ENCODE peak calls at places on chromosomes 2 and 18, in eight cellular contexts. A is stimulated activated CD4-positive, alpha-beta T cell treated with anti-CD3 and anti-CD28 coated beads, Interleukin-1b, Interleukin-23, amount 100 ng/mL, for 1 hour; F is activated naive CD4-positive, alpha-beta T cell treated with anti-CD3 and anti-CD28 coated beads for 36 hours; P is sigmoid colon; V is iPS-NIHi11; L is left lung; E is Right ventricle myocardium superior; J is nucleus accumbens. X is an unnamed sample.

GRCh38 chr2:120818441-120818920 is 82.8 kb downstream of the GLI2 start:
- DNase-seq in P (peak), A (no peak), L (peak), V (no peak), E (peak), J (no peak), F (no peak), X (no peak)

GRCh38 chr18:63258749-63259580 is 60.6 kb downstream of the BCL2 start:
- DNase-seq in E (no peak), P (no peak), L (no peak), V (no peak), A (no peak), F (no peak), J (no peak), X (no peak)

GRCh38 chr18:24185805-24186204 is 46.9 kb downstream of the CABYR start:
- DNase-seq in F (no peak), V (no peak), J (no peak), A (no peak), L (no peak), E (no peak), P (no peak), X (no peak)

GRCh38 chr2:196459539-196459938 is 180.0 kb upstream of the CCDC150 start:
- DNase-seq in V (no peak), P (no peak), A (no peak), J (no peak), F (peak), E (no peak), L (no peak), X (no peak)

GRCh38 chr2:219713110-219713509 is 85.7 kb downstream of the SLC4A3 start:
- DNase-seq in A (no peak), P (no peak), E (no peak), F (no peak), V (peak), L (no peak), J (no peak), X (no peak)

GRCh38 chr2:37890893-37891495 is 34.1 kb upstream of the RMDN2 start:
- DNase-seq in P (peak), J (peak), A (peak), E (peak), F (peak), V (peak), L (peak), X (no peak)

GRCh38 chr2:222485367-222486211 is 61.2 kb downstream of the SGPP2 start:
- DNase-seq in L (no peak), A (no peak), V (no peak), J (no peak), P (no peak), E (no peak), F (no peak), X (no peak)

GRCh38 chr2:162114291-162114690 is 37.8 kb downstream of the GCG start:
- DNase-seq in A (no peak), J (no peak), F (no peak), V (no peak), P (no peak), E (no peak), L (no peak), X (no peak)

GRCh38 chr2:32946314-32947075 is at the start of gene LTBP1:
- DNase-seq in L (peak), P (peak), F (peak), V (peak), A (peak), E (peak), J (peak), X (no peak)

GRCh38 chr2:238389985-238390682 is 36.6 kb upstream of the ASB1 start:
- DNase-seq in F (no peak), V (no peak), E (no peak), J (no peak), A (no peak), P (no peak), L (no peak), X (no peak)

GRCh38 chr2:105144128-105144940 is 97.2 kb upstream of the GPR45 start:
- DNase-seq in P (no peak), E (no peak), J (no peak), A (no peak), V (no peak), L (peak), F (no peak), X (no peak)

GRCh38 chr2:60109744-60110143 is 443.7 kb downstream of the BCL11A start:
- DNase-seq in V (no peak), A (no peak), P (no peak), J (no peak), E (no peak), F (no peak), L (no peak), X (no peak)

GRCh38 chr18:470661-471501 is 29.6 kb downstream of the COLEC12 start:
- DNase-seq in V (no peak), A (no peak), E (no peak), P (no peak), J (no peak), F (no peak), L (no peak), X (no peak)